ENCODE peak calls at places on chromosomes 3 and 15, in five cellular contexts. E is PC-9, Z is PC-3, O is GM23248, S is H9. I is an unnamed sample.

GRCh38 chr15:91496754-91497691 is 356.5 kb upstream of the SLCO3A1 start:
- DNase-seq in O (no peak), S (no peak), E (no peak), Z (peak), I (no peak)

GRCh38 chr3:139893264-139893962 is 41.6 kb upstream of the CLSTN2 start:
- DNase-seq in O (no peak), E (no peak), S (no peak), Z (no peak), I (no peak)

GRCh38 chr3:197229836-197230235 is 68.6 kb downstream of the DLG1 start:
- DNase-seq in Z (no peak), S (no peak), O (no peak), E (no peak), I (no peak)

GRCh38 chr3:52809821-52810377 is 15.3 kb downstream of the ITIH3 start:
- DNase-seq in Z (no peak), S (no peak), O (no peak), E (no peak), I (no peak)

GRCh38 chr15:95511680-95512079 is 818.8 kb upstream of the NR2F2 start:
- DNase-seq in E (no peak), Z (peak), O (peak), S (no peak), I (no peak)

GRCh38 chr3:14633819-14634424 is 17.6 kb upstream of the CCDC174 start:
- DNase-seq in Z (peak), E (peak), S (peak), O (peak), I (peak)

GRCh38 chr3:124888482-124889441 is 1.6 kb upstream of the ITGB5 start:
- DNase-seq in S (peak), E (no peak), O (no peak), Z (no peak), I (no peak)

GRCh38 chr3:117252208-117252607 is 542.6 kb downstream of the TUSC7 start:
- DNase-seq in Z (peak), O (peak), S (no peak), E (peak), I (no peak)

GRCh38 chr3:134487406-134487805 is 1.5 kb downstream of the CEP63 start:
- DNase-seq in E (no peak), Z (no peak), O (no peak), S (no peak), I (no peak)
- H2AFZ ChIP-seq in E (no peak), Z (no peak), O (peak), S (no peak), I (no peak)

GRCh38 chr3:108289159-108289558 is 7.2 kb upstream of the HHLA2 start:
- DNase-seq in O (no peak), S (no peak), E (no peak), Z (no peak), I (no peak)
- H2AFZ ChIP-seq in O (no peak), S (no peak), E (no peak), Z (no peak), I (no peak)

GRCh38 chr15:57464480-57464879 is 88.2 kb downstream of the CGNL1 start:
- DNase-seq in O (no peak), E (no peak), Z (no peak), S (no peak), I (no peak)

GRCh38 chr15:57460208-57460816 is 84.0 kb downstream of the CGNL1 start:
- DNase-seq in E (no peak), S (no peak), Z (no peak), O (no peak), I (no peak)

GRCh38 chr15:57463360-57463759 is 87.1 kb downstream of the CGNL1 start:
- DNase-seq in Z (no peak), O (no peak), S (no peak), E (no peak), I (no peak)

GRCh38 chr15:57461541-57461940 is 85.2 kb downstream of the CGNL1 start:
- DNase-seq in O (no peak), E (peak), S (no peak), Z (no peak), I (no peak)

DNA sequence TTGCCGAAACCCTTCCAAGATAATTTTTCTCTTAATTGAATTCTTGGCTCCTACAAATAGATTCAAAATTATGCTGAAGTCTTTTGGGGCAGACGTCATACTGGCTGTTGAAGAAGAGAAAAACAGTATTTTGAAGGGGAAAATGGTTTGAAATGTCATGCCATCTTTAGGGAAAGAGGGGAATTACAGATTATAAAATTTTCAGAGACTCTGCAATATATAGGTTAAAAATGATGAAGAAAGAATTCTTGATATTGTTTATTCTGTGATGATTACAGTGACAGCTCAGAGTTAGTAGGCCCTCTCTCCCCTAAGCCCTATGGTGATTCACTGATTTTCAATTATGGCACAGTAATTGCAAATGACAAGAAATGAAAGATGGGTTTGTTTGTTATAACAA is 86.1 kb downstream of the CGNL1 start:
- DNase-seq in S (no peak), O (peak), E (no peak), Z (peak), I (no peak)
- H2AFZ ChIP-seq in S (no peak), O (peak), E (no peak), Z (no peak), I (no peak)

GRCh38 chr15:84816694-84817460 is at the start of gene ALPK3:
- DNase-seq in S (peak), O (no peak), Z (no peak), E (peak), I (peak)
- H2AFZ ChIP-seq in S (no peak), O (no peak), Z (no peak), E (no peak), I (peak)

I was measured in neuronal stem cell.